ENCODE peak calls at places on chromosomes 6 and 20, in four cellular contexts. X is Peyer's patch, I is pons, G is aorta. K is an unnamed sample.

GRCh38 chr20:8449120-8449519 is 317.1 kb downstream of the PLCB1 start:
- DNase-seq in G (no peak), X (no peak), I (peak; percentile 14), K (no peak)

GRCh38 chr20:22383156-22383555 is 201.2 kb downstream of the FOXA2 start:
- DNase-seq in G (no peak), I (no peak), X (no peak), K (no peak)

GRCh38 chr6:129621252-129621651 is 88.7 kb downstream of the ARHGAP18 start:
- DNase-seq in X (peak; percentile 49), G (no peak), I (no peak), K (no peak)

GRCh38 chr6:76703786-76704185 is 631.3 kb upstream of the IMPG1 start:
- DNase-seq in G (no peak), X (no peak), I (no peak), K (no peak)

GRCh38 chr6:155481215-155481614 is 25.6 kb upstream of the NOX3 start:
- DNase-seq in X (no peak), I (no peak), G (no peak), K (no peak)

GRCh38 chr6:40251609-40252008 is 317.3 kb upstream of the MOCS1 start:
- DNase-seq in X (no peak), G (no peak), I (peak; percentile 1), K (no peak)

GRCh38 chr6:157707576-157707975 is 115.5 kb upstream of the SNX9 start:
- DNase-seq in G (no peak), I (no peak), X (no peak), K (no peak)

GRCh38 chr6:156918647-156919046 is 141.5 kb downstream of the ARID1B start:
- DNase-seq in I (no peak), X (no peak), G (no peak), K (no peak)

GRCh38 chr20:61886721-61887658 is 178.7 kb downstream of the TAF4 start:
- DNase-seq in G (peak; percentile 10), X (no peak), I (peak; percentile 47), K (no peak)

K was measured in upper lobe of right lung.